ENCODE peak calls at places on chromosomes 11 and 22, in seven cellular contexts. R, N, W, G, T, D and U are unnamed samples.

GRCh38 chr11:17013548-17014320 is 480 bp downstream of the PLEKHA7 start:
- DNase-seq in R (peak; percentile 58), N (peak; percentile 60), W (peak; percentile 23), G (peak; percentile 56), T (no peak), D (no peak), U (no peak)

GRCh38 chr11:132106336-132106982 is 736.0 kb downstream of the NTM start:
- DNase-seq in R (no peak), N (no peak), W (no peak), G (no peak), T (no peak), D (no peak), U (no peak)

GRCh38 chr22:45932066-45932465 is 44.9 kb downstream of the WNT7B start:
- DNase-seq in R (no peak), N (no peak), W (no peak), G (no peak), T (peak; percentile 28), D (no peak), U (no peak)

GRCh38 chr22:36237462-36238347 is 1.6 kb downstream of the APOL2 start:
- DNase-seq in R (no peak), N (no peak), W (no peak), G (peak; percentile 43), T (peak; percentile 21), D (no peak), U (peak; percentile 24)

GRCh38 chr11:106062592-106062949 is 14.6 kb downstream of the KBTBD3 start:
- DNase-seq in R (no peak), N (no peak), W (no peak), G (no peak), T (no peak), D (no peak), U (no peak)

GRCh38 chr22:19800761-19801244 is 40.2 kb downstream of the TBX1 start:
- DNase-seq in R (peak; percentile 63), N (peak; percentile 41), W (peak; percentile 20), G (no peak), T (peak; percentile 51), D (no peak), U (no peak)

GRCh38 chr22:26404851-26405357 is 24.2 kb upstream of the ASPHD2 start:
- DNase-seq in R (no peak), N (no peak), W (no peak), G (no peak), T (no peak), D (no peak), U (peak; percentile 25)

GRCh38 chr11:2781413-2782274 is 81.8 kb upstream of the KCNQ1OT1 start:
- DNase-seq in R (no peak), N (peak; percentile 36), W (peak; percentile 1), G (peak; percentile 7), T (no peak), D (peak; percentile 7), U (no peak)

GRCh38 chr11:61002598-61002997 is 31.1 kb downstream of the CD6 start:
- DNase-seq in R (no peak), N (no peak), W (no peak), G (no peak), T (no peak), D (no peak), U (no peak)

GRCh38 chr11:130163346-130164220 is 4.0 kb downstream of the ST14 start:
- DNase-seq in R (no peak), N (peak; percentile 66), W (no peak), G (peak; percentile 63), T (no peak), D (no peak), U (peak; percentile 70)
- TF ChIP-seq CTCF in R (peak; percentile 20), N (no peak), W (no peak), G (no peak), T (no peak), D (no peak), U (peak; percentile 36)

GRCh38 chr22:31106651-31107205 is 640 bp downstream of the SELENOM start:
- DNase-seq in R (peak; percentile 39), N (no peak), W (no peak), G (no peak), T (peak; percentile 66), D (no peak), U (no peak)

GRCh38 chr22:31104869-31105268 is 2.5 kb downstream of the SELENOM start:
- DNase-seq in R (peak; percentile 93), N (no peak), W (peak; percentile 29), G (no peak), T (no peak), D (no peak), U (no peak)

GRCh38 chr22:31107206-31108118 is at the start of gene SELENOM:
- DNase-seq in R (peak; percentile 97), N (peak; percentile 98), W (peak; percentile 83), G (peak; percentile 98), T (peak; percentile 98), D (peak; percentile 97), U (peak; percentile 84)

GRCh38 chr22:31105282-31105929 is 2.0 kb downstream of the SELENOM start:
- DNase-seq in R (no peak), N (no peak), W (no peak), G (no peak), T (no peak), D (no peak), U (no peak)

GRCh38 chr22:31106001-31106571 is 1.3 kb downstream of the SELENOM start:
- DNase-seq in R (no peak), N (no peak), W (no peak), G (no peak), T (no peak), D (no peak), U (no peak)
- TF ChIP-seq CTCF in R (peak; percentile 13), N (no peak), W (no peak), G (no peak), T (peak; percentile 33), D (peak; percentile 8), U (no peak)

GRCh38 chr11:20243974-20244373 is 83.7 kb upstream of the DBX1 start:
- DNase-seq in R (no peak), N (no peak), W (no peak), G (no peak), T (no peak), D (no peak), U (no peak)
- TF ChIP-seq CTCF in R (peak; percentile 57), N (no peak), W (peak; percentile 55), G (peak; percentile 4), T (peak; percentile 17), D (no peak), U (peak; percentile 72)

GRCh38 chr11:47485112-47485511 is 36.2 kb upstream of the RAPSN start:
- DNase-seq in R (no peak), N (peak; percentile 87), W (no peak), G (no peak), T (no peak), D (no peak), U (no peak)
- TF ChIP-seq CTCF in R (no peak), N (no peak), W (no peak), G (no peak), T (no peak), D (no peak), U (no peak)

GRCh38 chr11:25733777-25734176 is 598.2 kb upstream of the ANO3 start:
- DNase-seq in R (peak; percentile 14), N (no peak), W (no peak), G (no peak), T (no peak), D (no peak), U (no peak)
- TF ChIP-seq CTCF in R (no peak), N (no peak), W (peak; percentile 48), G (no peak), T (no peak), D (no peak), U (peak; percentile 61)

GRCh38 chr11:63745304-63746170 is 23.0 kb downstream of the ZFTA start:
- DNase-seq in R (no peak), N (no peak), W (no peak), G (no peak), T (no peak), D (no peak), U (peak; percentile 12)
- TF ChIP-seq CTCF in R (no peak), N (no peak), W (peak; percentile 46), G (peak; percentile 11), T (peak; percentile 10), D (peak; percentile 32), U (peak; percentile 64)

GRCh38 chr11:134939905-134940304 is 527.9 kb upstream of the B3GAT1 start:
- DNase-seq in R (no peak), N (no peak), W (peak; percentile 44), G (no peak), T (no peak), D (peak; percentile 29), U (no peak)
- TF ChIP-seq CTCF in R (peak; percentile 54), N (no peak), W (peak; percentile 59), G (no peak), T (no peak), D (peak; percentile 51), U (peak; percentile 28)